ENCODE peak calls at places on chromosomes 11 and 22, in four cellular contexts. N is A673, S is colonic mucosa, F is upper lobe of right lung. I is an unnamed sample.

GRCh38 chr11:26578998-26579635 is 7.1 kb upstream of the MUC15 start:
- DNase-seq in N (no peak), S (no peak), F (no peak), I (no peak)

GRCh38 chr11:112024178-112024777 is 930 bp upstream of the DLAT start:
- DNase-seq in N (peak; percentile 54), S (no peak), F (no peak), I (no peak)

GRCh38 chr11:119363874-119364590 is 17.5 kb downstream of the USP2 start:
- DNase-seq in N (peak; percentile 68), S (peak; percentile 70), F (peak; percentile 79), I (peak; percentile 46)

GRCh38 chr22:50420581-50420980 is 54.3 kb downstream of the SBF1 start:
- DNase-seq in N (no peak), S (no peak), F (no peak), I (no peak)

GRCh38 chr22:37162221-37163095 is 12.7 kb upstream of the IL2RB start:
- DNase-seq in N (no peak), S (no peak), F (no peak), I (no peak)

GRCh38 chr22:25350551-25350971 is 131.1 kb downstream of the CRYBB2 start:
- DNase-seq in N (no peak), S (no peak), F (no peak), I (no peak)

GRCh38 chr11:119029340-119030028 is 1.2 kb downstream of the SLC37A4 start:
- DNase-seq in N (no peak), S (peak; percentile 91), F (no peak), I (no peak)

GRCh38 chr11:117273550-117274289 is 17.4 kb upstream of the BACE1-AS start:
- DNase-seq in N (peak; percentile 84), S (no peak), F (no peak), I (peak; percentile 83)

GRCh38 chr22:35311551-35311999 is 11.9 kb downstream of the TOM1 start:
- DNase-seq in N (no peak), S (peak; percentile 26), F (peak; percentile 53), I (no peak)

DNA sequence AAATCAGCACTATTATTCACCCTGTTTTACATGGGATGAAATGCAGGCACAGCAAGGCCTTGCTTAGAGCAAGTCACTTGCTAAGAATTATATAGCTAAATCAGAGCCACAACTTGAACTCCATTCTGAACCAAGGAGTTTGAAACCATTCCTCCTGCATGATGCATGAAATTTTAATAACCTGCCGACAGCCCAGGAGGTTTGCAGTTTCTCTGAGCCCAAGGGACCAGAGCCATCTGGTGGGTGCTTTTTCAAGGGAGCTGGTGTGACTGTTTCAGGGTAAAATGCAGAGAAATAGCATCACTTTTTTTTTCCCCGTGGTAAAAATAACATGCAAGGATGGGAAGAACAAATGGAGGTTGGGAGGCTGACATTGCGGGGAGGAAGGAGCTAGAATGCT is 22.9 kb downstream of the NAV2 start:
- DNase-seq in N (no peak), S (no peak), F (no peak), I (no peak)
- H3K4me1 ChIP-seq in N (no peaks in the 10 kb centered on the region), S (no peaks in the 10 kb centered on the region), F (peaks cover 2% of the 10 kb centered on the region), I (peaks cover 5% of the 10 kb centered on the region)

DNA sequence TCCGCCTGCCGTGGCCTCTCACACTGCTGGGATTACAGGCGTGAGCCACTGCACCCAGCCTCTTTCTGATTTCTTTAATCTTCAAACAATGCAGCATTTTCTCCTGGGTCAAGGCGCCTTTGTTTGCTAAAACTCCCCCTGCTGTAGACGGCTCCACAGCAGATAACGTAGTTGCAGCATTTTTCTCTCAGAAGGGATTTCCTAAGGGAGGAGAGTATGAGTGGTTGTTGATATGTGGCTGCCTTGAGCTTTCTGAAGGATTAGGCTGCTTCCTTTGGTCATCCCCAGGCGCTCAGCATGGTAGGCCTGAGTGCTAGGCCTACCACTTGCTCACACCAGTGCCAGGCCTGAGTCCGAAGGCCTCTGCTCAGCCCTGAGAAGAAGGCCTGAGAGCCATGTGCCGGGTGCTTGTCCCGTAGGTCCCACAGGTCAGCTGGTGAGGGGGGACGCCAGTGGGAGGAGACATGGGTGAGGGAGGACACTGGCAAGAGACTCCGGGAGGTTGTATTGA is 18.1 kb downstream of the SMARCB1 start:
- DNase-seq in N (no peak), S (no peak), F (no peak), I (peak; percentile 75)
- H3K36me3 ChIP-seq in N (peaks cover 69% of the 10 kb centered on the region), S (peaks cover 22% of the 10 kb centered on the region), F (peaks cover 77% of the 10 kb centered on the region), I (peaks cover 54% of the 10 kb centered on the region)

DNA sequence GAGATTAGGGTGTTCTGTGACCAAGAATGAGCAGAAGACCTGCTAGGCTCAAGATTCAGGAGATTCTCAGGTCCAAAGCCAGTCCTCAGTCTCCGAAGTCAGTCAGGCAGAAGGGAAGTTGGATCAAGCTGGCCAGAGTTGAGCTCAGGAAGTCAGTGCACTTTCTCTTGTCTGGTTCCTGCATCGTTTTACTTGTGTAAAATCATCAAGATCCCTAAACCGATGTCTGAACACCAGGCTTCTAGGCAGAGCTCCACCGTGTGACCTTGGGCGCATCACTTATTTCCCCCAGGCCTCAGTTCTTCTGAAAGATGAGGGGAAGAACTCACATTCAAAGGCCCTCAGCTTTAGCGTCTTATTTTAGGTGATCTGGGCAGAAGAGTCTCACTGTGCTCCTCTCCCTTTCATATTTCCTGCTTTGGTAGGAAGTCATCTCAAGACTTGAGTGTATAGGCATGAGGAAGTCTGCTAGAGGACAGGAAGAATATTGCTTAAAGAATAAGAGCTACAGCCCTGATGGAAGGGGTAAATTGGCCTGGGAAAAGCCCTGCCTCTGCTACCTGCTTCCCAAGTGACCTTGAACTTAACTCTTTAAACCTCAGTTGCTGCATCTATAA is 20.2 kb downstream of the NF2 start:
- DNase-seq in N (no peak), S (no peak), F (no peak), I (no peak)
- H3K27ac ChIP-seq in N (no peak overlapping the region), S (no peak overlapping the region), F (no peak overlapping the region), I (no peak overlapping the region)

DNA sequence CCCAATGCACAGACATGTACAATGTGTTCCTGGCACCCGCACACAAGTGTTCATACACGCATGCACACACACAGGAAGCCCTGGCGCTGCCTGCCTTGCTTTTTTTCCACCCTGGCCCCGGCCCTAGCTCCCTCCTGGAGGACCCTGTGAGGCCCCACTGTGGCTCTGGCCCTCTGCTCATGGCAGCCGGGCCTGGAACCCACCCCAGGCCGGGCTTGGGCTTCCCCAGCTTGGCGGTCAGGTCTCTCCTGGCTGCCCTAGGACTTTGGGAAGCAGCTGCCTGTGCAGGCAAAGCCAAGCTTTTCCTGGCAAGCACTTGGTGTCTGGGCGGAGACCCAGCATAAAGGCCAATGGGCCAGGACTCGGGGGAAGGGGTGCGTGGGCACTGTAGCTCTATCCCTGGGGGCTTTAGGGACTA is 30.5 kb downstream of the CD82 start:
- DNase-seq in N (no peak), S (no peak), F (no peak), I (peak; percentile 46)
- H3K4me1 ChIP-seq in N (peaks cover 8% of the 10 kb centered on the region), S (peaks cover under 1% of the 10 kb centered on the region), F (peaks cover 51% of the 10 kb centered on the region), I (peaks cover 17% of the 10 kb centered on the region)

GRCh38 chr11:72026029-72026428 is 27.3 kb downstream of the IL18BP start:
- DNase-seq in N (no peak), S (no peak), F (no peak), I (no peak)
- H3K36me3 ChIP-seq in N (peaks cover 87% of the 10 kb centered on the region), S (peaks cover 17% of the 10 kb centered on the region), F (peaks cover 86% of the 10 kb centered on the region), I (peaks cover 65% of the 10 kb centered on the region)